ENCODE peak calls at places on chromosomes 2 and 18, in four cellular contexts. One of them, this sample, is unnamed.
A peak's percentile ranks its signal among the peaks of the same experiment; 100 is the strongest.

GRCh38 chr2:238100049-238100820 is at the start of gene ESPNL:
- DNase-seq in GM20000: no peak
- DNase-seq in memory B cell: no peak
- DNase-seq in GM12864: no peak
- DNase-seq in this sample: no peak

GRCh38 chr2:153986488-153987229 is 114.9 kb downstream of the GALNT13 start:
- DNase-seq in GM20000: no peak
- DNase-seq in GM12864: no peak
- DNase-seq in memory B cell: no peak
- DNase-seq in this sample: no peak

GRCh38 chr2:218659258-218659987 is at the start of the genes BCS1L and ZNF142:
- DNase-seq in GM12864: peak; percentile 72
- DNase-seq in GM20000: peak; percentile 91
- DNase-seq in memory B cell: peak; percentile 91
- DNase-seq in this sample: peak; percentile 78

GRCh38 chr2:143513081-143513480 is 383.9 kb downstream of the ARHGAP15 start:
- DNase-seq in GM12864: no peak
- DNase-seq in GM20000: peak; percentile 24
- DNase-seq in memory B cell: no peak
- DNase-seq in this sample: peak; percentile 58

GRCh38 chr2:23532311-23533013 is 147.5 kb downstream of the KLHL29 start:
- DNase-seq in GM12864: no peak
- DNase-seq in memory B cell: no peak
- DNase-seq in GM20000: peak; percentile 52
- DNase-seq in this sample: no peak

GRCh38 chr2:44715671-44716077 is 225.8 kb upstream of the SIX3 start:
- DNase-seq in memory B cell: no peak
- DNase-seq in GM20000: no peak
- DNase-seq in GM12864: no peak
- DNase-seq in this sample: peak; percentile 23

GRCh38 chr2:85246348-85246747 is 81.4 kb downstream of the TGOLN2 start:
- DNase-seq in GM12864: no peak
- DNase-seq in memory B cell: no peak
- DNase-seq in GM20000: no peak
- DNase-seq in this sample: no peak

GRCh38 chr18:50573679-50574078 is 13.8 kb downstream of the MAPK4 start:
- DNase-seq in GM12864: no peak
- DNase-seq in GM20000: no peak
- DNase-seq in memory B cell: no peak
- DNase-seq in this sample: peak; percentile 6

GRCh38 chr2:9975805-9976447 is 24.4 kb downstream of the GRHL1 start:
- DNase-seq in GM20000: no peak
- DNase-seq in GM12864: no peak
- DNase-seq in memory B cell: no peak
- DNase-seq in this sample: peak; percentile 9

GRCh38 chr2:33655626-33656025 is 56.5 kb upstream of the FAM98A start:
- DNase-seq in memory B cell: no peak
- DNase-seq in GM12864: no peak
- DNase-seq in GM20000: no peak
- DNase-seq in this sample: no peak

GRCh38 chr2:39778775-39779751 is at the start of gene THUMPD2:
- DNase-seq in memory B cell: peak; percentile 59
- DNase-seq in GM12864: peak; percentile 35
- DNase-seq in GM20000: peak; percentile 84
- DNase-seq in this sample: peak; percentile 59

GRCh38 chr2:65388626-65389390 is 43.6 kb downstream of the SPRED2 start:
- DNase-seq in memory B cell: no peak
- DNase-seq in GM12864: no peak
- DNase-seq in GM20000: no peak
- DNase-seq in this sample: no peak

GRCh38 chr2:112056626-112056987 is 1.5 kb downstream of the TMEM87B start:
- DNase-seq in GM20000: no peak
- DNase-seq in memory B cell: no peak
- DNase-seq in GM12864: no peak
- DNase-seq in this sample: peak; percentile 40

GRCh38 chr2:129883121-129883520 is 96.3 kb upstream of the RAB6C start:
- DNase-seq in GM20000: no peak
- DNase-seq in memory B cell: no peak
- DNase-seq in GM12864: no peak
- DNase-seq in this sample: no peak

GRCh38 chr2:15984367-15985255 is 44.3 kb downstream of the MYCN start:
- DNase-seq in GM12864: no peak
- DNase-seq in GM20000: no peak
- DNase-seq in memory B cell: no peak
- DNase-seq in this sample: no peak

This sample was measured in Kasumi-1.